ENCODE peak calls at places on chromosomes 13 and 19, in five cellular contexts. One of them, this sample, is unnamed.

GRCh38 chr13:55820817-55821216 is 1319.9 kb upstream of the PRR20A start:
- DNase-seq in NCI-H146: no peak
- DNase-seq in HTR-8/SVneo: no peak
- DNase-seq in stimulated activated CD4-positive, alpha-beta T cell treated with anti-CD3 and anti-CD28 coated beads, Interleukin-1b, Interleukin-23, amount 100 ng/mL, for 24 hours: no peak
- DNase-seq in effector CD4-positive, alpha-beta T cell: no peak
- DNase-seq in this sample: no peak

GRCh38 chr19:2180881-2181617 is 17.3 kb downstream of the DOT1L start:
- DNase-seq in NCI-H146: no peak
- DNase-seq in HTR-8/SVneo: no peak
- DNase-seq in stimulated activated CD4-positive, alpha-beta T cell treated with anti-CD3 and anti-CD28 coated beads, Interleukin-1b, Interleukin-23, amount 100 ng/mL, for 24 hours: no peak
- DNase-seq in effector CD4-positive, alpha-beta T cell: no peak
- DNase-seq in this sample: no peak

GRCh38 chr19:58557253-58558065 is 952 bp downstream of the UBE2M start:
- DNase-seq in NCI-H146: no peak
- DNase-seq in HTR-8/SVneo: no peak
- DNase-seq in stimulated activated CD4-positive, alpha-beta T cell treated with anti-CD3 and anti-CD28 coated beads, Interleukin-1b, Interleukin-23, amount 100 ng/mL, for 24 hours: no peak
- DNase-seq in effector CD4-positive, alpha-beta T cell: no peak
- DNase-seq in this sample: no peak

GRCh38 chr19:48632692-48633147 is 4.5 kb downstream of the DBP start:
- DNase-seq in NCI-H146: no peak
- DNase-seq in HTR-8/SVneo: no peak
- DNase-seq in stimulated activated CD4-positive, alpha-beta T cell treated with anti-CD3 and anti-CD28 coated beads, Interleukin-1b, Interleukin-23, amount 100 ng/mL, for 24 hours: no peak
- DNase-seq in effector CD4-positive, alpha-beta T cell: no peak
- DNase-seq in this sample: no peak

GRCh38 chr13:54415753-54416366 is 1387.2 kb downstream of the OLFM4 start:
- DNase-seq in NCI-H146: no peak
- DNase-seq in HTR-8/SVneo: no peak
- DNase-seq in stimulated activated CD4-positive, alpha-beta T cell treated with anti-CD3 and anti-CD28 coated beads, Interleukin-1b, Interleukin-23, amount 100 ng/mL, for 24 hours: no peak
- DNase-seq in effector CD4-positive, alpha-beta T cell: no peak
- DNase-seq in this sample: no peak

GRCh38 chr13:67036694-67037093 is 193.4 kb downstream of the PCDH9 start:
- DNase-seq in NCI-H146: no peak
- DNase-seq in HTR-8/SVneo: no peak
- DNase-seq in stimulated activated CD4-positive, alpha-beta T cell treated with anti-CD3 and anti-CD28 coated beads, Interleukin-1b, Interleukin-23, amount 100 ng/mL, for 24 hours: no peak
- DNase-seq in effector CD4-positive, alpha-beta T cell: no peak
- DNase-seq in this sample: no peak

GRCh38 chr13:112679932-112680677 is 9.7 kb upstream of the ATP11A start:
- DNase-seq in NCI-H146: no peak
- DNase-seq in HTR-8/SVneo: no peak
- DNase-seq in stimulated activated CD4-positive, alpha-beta T cell treated with anti-CD3 and anti-CD28 coated beads, Interleukin-1b, Interleukin-23, amount 100 ng/mL, for 24 hours: no peak
- DNase-seq in effector CD4-positive, alpha-beta T cell: no peak
- DNase-seq in this sample: no peak

GRCh38 chr19:35973487-35973886 is 21.5 kb upstream of the SDHAF1 start:
- DNase-seq in NCI-H146: no peak
- DNase-seq in HTR-8/SVneo: no peak
- DNase-seq in stimulated activated CD4-positive, alpha-beta T cell treated with anti-CD3 and anti-CD28 coated beads, Interleukin-1b, Interleukin-23, amount 100 ng/mL, for 24 hours: no peak
- DNase-seq in effector CD4-positive, alpha-beta T cell: no peak
- DNase-seq in this sample: no peak

GRCh38 chr19:35703343-35703742 is 1.0 kb upstream of the ZBTB32 start:
- DNase-seq in NCI-H146: no peak
- DNase-seq in HTR-8/SVneo: no peak
- DNase-seq in stimulated activated CD4-positive, alpha-beta T cell treated with anti-CD3 and anti-CD28 coated beads, Interleukin-1b, Interleukin-23, amount 100 ng/mL, for 24 hours: no peak
- DNase-seq in effector CD4-positive, alpha-beta T cell: no peak
- DNase-seq in this sample: no peak

GRCh38 chr13:29136341-29136740 is 316.2 kb downstream of the MTUS2 start:
- DNase-seq in NCI-H146: no peak
- DNase-seq in HTR-8/SVneo: no peak
- DNase-seq in stimulated activated CD4-positive, alpha-beta T cell treated with anti-CD3 and anti-CD28 coated beads, Interleukin-1b, Interleukin-23, amount 100 ng/mL, for 24 hours: no peak
- DNase-seq in effector CD4-positive, alpha-beta T cell: no peak
- DNase-seq in this sample: no peak

GRCh38 chr19:52898101-52898500 is 666 bp upstream of the ZNF320 start:
- DNase-seq in NCI-H146: peak
- DNase-seq in HTR-8/SVneo: no peak
- DNase-seq in stimulated activated CD4-positive, alpha-beta T cell treated with anti-CD3 and anti-CD28 coated beads, Interleukin-1b, Interleukin-23, amount 100 ng/mL, for 24 hours: no peak
- DNase-seq in effector CD4-positive, alpha-beta T cell: no peak
- DNase-seq in this sample: no peak